ENCODE peak calls at places on chromosomes 3 and 15, in seven cellular contexts. S is H7, M is GM12865, Y is cardiac muscle cell, J is cardiac fibroblast, F is A549, B is esophagus squamous epithelium. U is an unnamed sample.

GRCh38 chr15:69557340-69558137 is 104.9 kb downstream of the RPLP1 start:
- DNase-seq in M (no peak), S (no peak), J (peak), F (peak), B (no peak), Y (no peak), U (peak)

GRCh38 chr15:41695750-41696436 is 35.7 kb downstream of the MGA start:
- DNase-seq in B (no peak), Y (peak), S (peak), J (peak), F (peak), M (peak), U (peak)

GRCh38 chr3:30631237-30631961 is 25.0 kb downstream of the TGFBR2 start:
- DNase-seq in Y (no peak), M (no peak), J (peak), B (no peak), S (no peak), F (no peak), U (no peak)

GRCh38 chr15:100627789-100628395 is 25.5 kb downstream of the ASB7 start:
- DNase-seq in M (peak), J (peak), F (peak), S (peak), B (no peak), Y (peak), U (peak)

GRCh38 chr3:52347716-52348635 is 31.9 kb downstream of the DNAH1 start:
- DNase-seq in J (no peak), M (no peak), S (no peak), Y (no peak), B (no peak), F (no peak), U (no peak)

GRCh38 chr3:120449701-120450216 is 1.0 kb downstream of the FSTL1 start:
- DNase-seq in M (no peak), F (peak), J (peak), B (no peak), Y (peak), S (no peak), U (no peak)

GRCh38 chr3:12178091-12178820 is 19.5 kb upstream of the TIMP4 start:
- DNase-seq in Y (no peak), S (no peak), M (no peak), J (peak), B (no peak), F (no peak), U (peak)

GRCh38 chr3:132008841-132009638 is 25.8 kb downstream of the CPNE4 start:
- DNase-seq in S (no peak), Y (peak), F (no peak), M (no peak), B (no peak), J (no peak), U (no peak)

GRCh38 chr3:71873093-71873611 is 88.2 kb upstream of the PROK2 start:
- DNase-seq in B (no peak), J (no peak), M (peak), S (no peak), Y (no peak), F (no peak), U (no peak)

GRCh38 chr15:56040081-56041035 is 46.9 kb upstream of the NEDD4 start:
- DNase-seq in B (peak), F (peak), Y (no peak), M (no peak), S (no peak), J (peak), U (peak)

GRCh38 chr15:43911235-43911661 is 84.4 kb downstream of the WDR76 start:
- DNase-seq in J (peak), B (no peak), M (no peak), S (no peak), Y (no peak), F (peak), U (peak)

GRCh38 chr3:38581774-38582173 is 67.7 kb downstream of the SCN5A start:
- DNase-seq in F (no peak), B (no peak), S (no peak), J (no peak), Y (no peak), M (no peak), U (no peak)

GRCh38 chr3:178090899-178091298 is 445.3 kb upstream of the KCNMB2 start:
- DNase-seq in M (no peak), J (no peak), F (no peak), Y (no peak), S (no peak), B (no peak), U (no peak)

GRCh38 chr3:52056521-52056967 is at the start of gene DUSP7:
- DNase-seq in M (peak), Y (peak), B (no peak), F (peak), S (peak), J (peak), U (no peak)

GRCh38 chr3:155079795-155080546 is at the start of gene MME:
- DNase-seq in F (no peak), B (no peak), J (peak), S (peak), Y (peak), M (no peak), U (peak)

GRCh38 chr3:195023989-195024388 is 247.0 kb downstream of the XXYLT1 start:
- DNase-seq in J (no peak), M (no peak), S (no peak), B (no peak), F (no peak), Y (no peak), U (no peak)

GRCh38 chr3:52437326-52438103 is 7.4 kb downstream of the SEMA3G start:
- DNase-seq in J (no peak), M (no peak), S (peak), B (no peak), Y (no peak), F (no peak), U (no peak)

GRCh38 chr15:99058421-99058870 is 46.4 kb upstream of the SYNM start:
- DNase-seq in B (no peak), S (peak), F (peak), M (no peak), Y (no peak), J (no peak), U (no peak)

GRCh38 chr15:64703632-64703959 is 71.8 kb downstream of the RBPMS2 start:
- DNase-seq in F (peak), S (no peak), J (no peak), Y (no peak), M (no peak), B (no peak), U (no peak)
- H3K4me3 ChIP-seq in F (peak), S (peak), J (peak), Y (peak), M (peak), B (peak), U (peak)

DNA sequence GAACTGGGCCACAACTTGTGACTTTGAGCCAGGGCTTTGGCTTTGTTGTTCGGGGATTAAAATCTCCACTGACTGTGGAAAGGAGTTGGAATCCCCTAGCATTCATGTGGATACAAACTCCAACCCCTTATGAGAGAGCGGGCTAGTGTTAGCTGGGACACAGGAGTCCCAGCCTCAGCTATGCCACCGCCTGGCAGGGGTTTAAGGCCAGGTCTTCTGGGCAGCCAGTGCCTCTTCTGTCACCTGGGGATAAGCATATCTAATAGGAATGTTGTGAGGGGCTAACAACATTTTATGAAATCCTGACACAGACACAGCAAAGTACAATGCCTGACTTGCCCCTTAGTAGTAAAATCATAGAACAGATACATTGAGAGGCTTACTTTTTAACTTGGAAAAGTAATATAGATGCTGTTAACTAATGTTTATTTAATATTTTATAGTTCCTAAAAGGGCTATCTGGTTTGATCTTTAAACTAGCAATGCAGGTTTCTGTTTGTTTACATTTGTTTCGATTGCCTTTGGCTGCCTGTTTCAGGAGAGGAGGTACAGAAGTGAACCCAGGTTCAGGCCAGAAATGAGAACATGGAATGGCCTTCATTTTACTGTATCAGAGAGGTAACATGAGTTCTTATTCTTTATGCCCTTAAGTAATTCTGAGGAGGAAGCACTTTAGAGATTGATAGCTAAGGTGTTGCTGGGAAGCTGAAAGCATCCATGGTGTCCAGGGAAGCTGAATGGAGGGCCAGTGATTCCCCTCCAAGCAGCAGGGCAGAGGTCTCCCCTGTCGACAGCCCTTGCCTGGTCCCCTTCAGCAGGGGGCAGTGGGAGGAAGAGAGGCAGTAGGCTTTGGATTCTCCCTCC is 8.7 kb downstream of the GPR160 start:
- DNase-seq in B (no peak), Y (no peak), S (no peak), F (no peak), J (no peak), M (no peak), U (no peak)
- H3K4me3 ChIP-seq in B (no peak), Y (no peak), S (no peak), F (no peak), J (no peak), M (no peak), U (no peak)

DNA sequence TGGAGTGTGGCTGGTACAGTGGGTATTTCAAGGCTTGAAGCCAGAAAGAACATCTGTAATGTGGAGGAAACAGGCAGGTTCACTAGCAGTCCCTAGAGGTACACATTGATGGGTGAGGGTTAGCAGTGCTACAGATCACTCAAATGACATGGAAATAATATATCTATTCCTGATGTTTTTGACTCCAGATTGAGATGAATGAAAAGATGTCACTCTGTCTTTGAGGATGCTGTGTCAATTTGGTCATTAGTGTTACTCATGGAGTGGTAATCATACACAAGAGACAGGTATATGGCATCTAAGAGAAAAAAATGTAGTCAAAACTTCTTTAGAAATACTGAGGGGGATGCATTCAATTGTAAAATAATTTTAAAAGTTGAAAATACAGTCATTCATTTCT is 135.1 kb downstream of the ZIC1 start:
- DNase-seq in F (no peak), J (no peak), M (no peak), B (no peak), S (no peak), Y (no peak), U (no peak)
- H3K4me3 ChIP-seq in F (no peak), J (no peak), M (no peak), B (no peak), S (no peak), Y (no peak), U (no peak)

DNA sequence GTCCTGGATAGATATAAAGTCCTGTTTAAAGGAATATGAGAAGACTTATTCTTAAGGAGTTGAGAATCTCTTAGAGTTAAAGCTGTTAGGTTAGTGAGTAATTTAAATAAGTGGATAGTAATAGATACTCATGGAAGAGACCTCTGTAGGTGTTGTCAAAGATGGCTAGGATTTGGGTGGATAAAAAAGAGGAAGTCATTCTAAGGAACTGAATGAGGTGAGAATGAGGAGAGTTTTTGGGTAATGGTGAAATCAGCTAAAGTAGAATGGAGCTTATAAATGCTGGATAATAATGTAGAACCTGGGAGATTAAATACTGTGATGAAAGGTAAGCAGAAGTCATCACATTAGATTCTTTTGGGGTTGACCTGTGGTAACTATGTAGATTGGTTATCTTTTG is 8.1 kb downstream of the ARIH1 start:
- DNase-seq in M (no peak), S (no peak), Y (no peak), F (no peak), B (no peak), J (no peak), U (no peak)
- H3K4me3 ChIP-seq in M (no peak), S (no peak), Y (no peak), F (no peak), B (no peak), J (no peak), U (no peak)

DNA sequence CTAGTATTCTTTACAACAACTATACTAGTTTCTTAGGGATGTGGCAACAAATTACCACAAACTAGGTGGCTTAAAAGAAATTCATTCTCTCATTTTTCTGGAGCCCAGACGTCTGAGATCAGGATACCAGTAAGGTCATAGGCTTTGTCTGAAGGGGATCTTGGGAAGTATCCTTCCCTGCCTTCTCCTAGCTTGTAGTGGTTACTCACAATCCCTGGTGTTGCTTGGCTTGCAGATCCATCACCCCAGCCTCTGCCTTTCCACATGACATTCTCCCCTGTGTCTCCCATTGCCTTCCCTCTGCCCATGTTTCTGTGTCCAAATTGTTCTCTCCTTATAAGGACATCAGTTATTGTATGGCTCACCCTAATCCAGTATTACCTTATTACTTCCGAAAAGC is 24.3 kb upstream of the CLDN1 start:
- DNase-seq in M (no peak), B (no peak), Y (no peak), S (no peak), J (no peak), F (no peak), U (no peak)
- H3K4me3 ChIP-seq in M (no peak), B (no peak), Y (no peak), S (no peak), J (no peak), F (no peak), U (no peak)

DNA sequence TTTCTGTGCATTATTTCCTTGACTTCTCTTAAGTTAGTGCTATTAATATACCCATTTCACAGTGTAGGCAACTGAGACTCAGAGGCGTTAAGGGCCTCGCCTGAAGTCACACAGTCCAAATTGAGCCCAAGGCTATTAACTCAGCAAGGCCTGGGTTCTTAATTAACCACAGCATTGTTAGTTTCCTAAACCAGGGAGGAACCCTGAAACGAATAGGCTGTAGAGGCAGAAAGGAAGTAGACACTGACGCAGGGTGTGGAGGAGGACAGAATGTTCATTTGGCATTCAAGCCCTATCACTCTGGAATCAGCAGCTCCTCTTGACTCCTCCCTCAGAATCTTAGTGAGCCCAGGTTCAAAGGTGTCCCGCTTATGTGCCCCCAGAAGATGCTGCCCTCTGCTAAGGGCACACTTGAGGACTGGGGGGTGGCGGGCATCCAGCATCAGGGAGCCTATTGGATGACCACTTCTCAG is 13.9 kb downstream of the ARHGEF3 start:
- DNase-seq in B (no peak), F (no peak), J (no peak), M (no peak), Y (no peak), S (no peak), U (no peak)
- H3K4me3 ChIP-seq in B (no peak), F (no peak), J (no peak), M (no peak), Y (no peak), S (no peak), U (no peak)

U was measured in skeletal muscle cell.